ENCODE peak calls at places on chromosomes 3 and 15, in seven cellular contexts. L is heart left ventricle, E is endothelial cell of umbilical vein, V is transverse colon, X is gastrocnemius medialis, Q is fibroblast of lung, W is left ventricle myocardium inferior. U is an unnamed sample. For H3K27me3, the result is how much of the 10 kb centered on the place peaks cover.

GRCh38 chr15:25543156-25543555 is 104.3 kb upstream of the UBE3A start:
- DNase-seq in L (peak), V (peak), W (no peak), E (no peak), Q (peak), X (peak), U (peak)

GRCh38 chr3:71461749-71462483 is 121.6 kb downstream of the FOXP1 start:
- DNase-seq in V (no peak), X (no peak), Q (peak), W (no peak), E (no peak), L (no peak), U (no peak)

GRCh38 chr3:158568784-158569183 is 2.2 kb upstream of the MLF1 start:
- DNase-seq in X (no peak), E (no peak), L (no peak), Q (peak), V (no peak), W (no peak), U (no peak)

GRCh38 chr15:33108518-33108917 is 86.0 kb downstream of the FMN1 start:
- DNase-seq in W (no peak), X (no peak), V (no peak), E (no peak), Q (no peak), L (no peak), U (no peak)

GRCh38 chr3:189981668-189982067 is 139.0 kb downstream of the P3H2 start:
- DNase-seq in W (no peak), V (no peak), X (peak), Q (peak), L (no peak), E (peak), U (peak)

GRCh38 chr3:169769287-169770181 is at the start of gene ACTRT3:
- DNase-seq in W (peak), L (peak), E (peak), Q (peak), X (no peak), V (peak), U (peak)

GRCh38 chr3:27880969-27881892 is 159.1 kb upstream of the EOMES start:
- DNase-seq in X (no peak), E (no peak), W (no peak), L (no peak), Q (no peak), V (peak), U (no peak)

GRCh38 chr3:120039642-120040610 is 54.3 kb downstream of the GSK3B start:
- DNase-seq in L (no peak), E (no peak), W (no peak), X (no peak), Q (no peak), V (no peak), U (no peak)

GRCh38 chr15:75360391-75360790 is 8.0 kb downstream of the MAN2C1 start:
- DNase-seq in X (no peak), L (no peak), V (no peak), E (no peak), Q (no peak), W (no peak), U (no peak)

GRCh38 chr3:179885950-179886349 is 150.8 kb downstream of the PEX5L start:
- DNase-seq in Q (no peak), X (no peak), V (no peak), L (no peak), W (no peak), E (no peak), U (no peak)

GRCh38 chr3:122577409-122578028 is at the start of gene PARP15:
- DNase-seq in L (peak), X (no peak), E (peak), Q (peak), V (peak), W (no peak), U (peak)

GRCh38 chr3:110881069-110881468 is 190.5 kb upstream of the NECTIN3 start:
- DNase-seq in V (peak), E (peak), W (peak), Q (peak), X (peak), L (peak), U (peak)

DNA sequence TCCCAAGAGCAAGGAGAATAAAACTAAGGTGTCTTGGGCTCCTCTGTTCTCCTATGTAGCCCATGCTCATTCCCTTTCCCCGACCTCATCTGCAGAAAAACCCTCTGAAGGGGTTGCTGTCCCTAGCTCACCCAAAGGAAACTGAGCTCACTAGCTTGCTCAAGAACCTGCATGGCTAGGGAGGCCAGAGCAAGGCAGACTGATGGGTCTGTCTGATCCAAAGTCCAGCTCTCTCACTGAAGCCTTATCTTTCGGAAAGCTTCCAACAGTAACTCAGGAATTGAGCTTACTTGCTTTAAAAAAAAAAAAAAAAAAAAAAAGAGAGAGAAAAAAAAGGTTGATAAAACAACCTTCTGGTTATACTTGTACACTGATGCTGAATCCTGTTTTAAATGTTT is 141.4 kb upstream of the TOPAZ1 start:
- DNase-seq in X (no peak), Q (no peak), V (no peak), E (no peak), L (no peak), W (no peak), U (no peak)
- H3K27me3 ChIP-seq in X (under half), Q (under half), V (under half), E (under half), L (under half), W (half or more), U (under half)

DNA sequence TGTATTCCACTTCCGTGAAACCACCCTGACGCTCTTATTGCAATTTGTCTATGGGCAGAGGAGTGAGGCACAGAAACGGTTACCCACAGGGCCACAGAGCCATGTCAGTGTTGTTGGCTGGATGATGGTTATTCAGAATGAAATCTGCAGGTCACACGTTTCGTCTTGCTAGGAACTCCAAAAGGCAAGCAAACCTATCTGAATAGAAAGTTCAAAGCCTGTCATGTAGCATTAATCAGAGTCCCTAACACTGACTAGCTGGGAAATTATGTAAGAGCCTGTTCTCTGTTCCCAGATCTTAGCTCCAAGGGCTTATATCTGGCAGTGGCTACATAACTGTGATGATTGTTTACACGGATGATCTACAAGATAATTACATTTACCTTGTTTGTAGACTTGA is 1.3 kb downstream of the SYNPR start:
- DNase-seq in Q (no peak), W (no peak), E (no peak), V (no peak), X (no peak), L (no peak), U (no peak)
- H3K27me3 ChIP-seq in Q (under half), W (half or more), E (under half), V (under half), X (under half), L (under half), U (under half)

GRCh38 chr15:70212963-70213315 is 115.2 kb upstream of the TLE3 start:
- DNase-seq in V (no peak), L (no peak), X (no peak), W (no peak), E (no peak), Q (no peak), U (no peak)

GRCh38 chr15:70214266-70214665 is 116.5 kb upstream of the TLE3 start:
- DNase-seq in L (no peak), X (no peak), V (no peak), W (no peak), E (no peak), Q (no peak), U (no peak)

GRCh38 chr15:70213779-70214178 is 116.1 kb upstream of the TLE3 start:
- DNase-seq in X (no peak), E (no peak), W (no peak), V (no peak), Q (no peak), L (no peak), U (no peak)

GRCh38 chr15:70215951-70216350 is 118.2 kb upstream of the TLE3 start:
- DNase-seq in V (no peak), X (no peak), Q (no peak), L (no peak), W (no peak), E (no peak), U (no peak)

DNA sequence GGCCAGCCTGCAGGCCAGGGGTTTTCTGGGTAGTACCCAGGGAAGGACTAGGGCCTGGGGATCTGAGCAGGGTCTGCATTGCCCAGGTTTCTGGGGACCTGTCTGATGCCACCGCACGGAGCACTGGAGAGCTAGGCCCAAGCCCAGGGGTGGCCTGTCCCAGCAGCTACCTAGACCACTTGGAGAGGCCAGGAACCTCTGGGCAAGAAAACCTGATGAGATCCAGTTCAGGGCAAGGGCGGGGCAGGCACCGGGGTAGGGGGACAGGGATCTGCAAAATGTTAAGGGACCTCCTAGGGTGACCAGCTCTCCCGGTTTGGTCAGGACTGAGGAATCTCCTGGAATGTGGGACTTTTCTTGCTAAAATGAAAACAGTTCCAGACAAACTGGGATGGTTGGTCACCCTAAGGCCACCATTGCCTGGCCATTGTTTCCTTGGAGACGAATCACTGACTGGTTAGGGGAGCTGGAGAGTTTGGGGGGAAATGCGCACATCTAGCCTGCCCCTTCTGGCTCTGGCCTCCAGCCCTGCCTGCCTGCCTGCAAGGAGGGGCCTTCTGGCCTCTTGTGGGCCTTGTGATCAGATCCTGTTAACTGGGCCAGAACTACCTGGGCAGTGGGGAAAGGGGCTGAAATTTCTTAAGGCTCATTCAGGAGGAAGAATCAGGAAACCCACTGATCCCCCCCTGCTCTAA is 117.4 kb upstream of the TLE3 start:
- DNase-seq in V (no peak), L (no peak), E (no peak), W (no peak), Q (no peak), X (no peak), U (no peak)
- H3K27me3 ChIP-seq in V (under half), L (under half), E (under half), W (half or more), Q (under half), X (under half), U (under half)

GRCh38 chr3:99641480-99641879 is 3.1 kb downstream of the COL8A1 start:
- DNase-seq in X (no peak), L (no peak), V (no peak), Q (no peak), E (peak), W (no peak), U (no peak)
- H3K27me3 ChIP-seq in X (under half), L (under half), V (under half), Q (under half), E (under half), W (under half), U (under half)